ENCODE peak calls at places on chromosomes 13 and 19, in eight cellular contexts. G is HepG2; X is cardiac muscle cell; V is T follicular helper cell; R is C1 segment of cervical spinal cord; T is hippocampal formation; O is stimulated activated naive CD8-positive, alpha-beta T cell treated with anti-CD3 and anti-CD28 coated beads, Interleukin-15, amount 100 ng/mL, for 72 hours; N is gastrocnemius medialis. U is an unnamed sample.

GRCh38 chr13:48580886-48581285 is 48.0 kb upstream of the RCBTB2 start:
- DNase-seq in X (no peak), N (no peak), T (no peak), V (no peak), G (no peak), R (no peak), O (no peak), U (no peak)

GRCh38 chr19:47023448-47023794 is 3.8 kb downstream of the NPAS1 start:
- DNase-seq in X (no peak), O (no peak), V (no peak), R (no peak), G (no peak), T (no peak), N (no peak), U (no peak)

GRCh38 chr19:42436006-42436405 is 6.7 kb downstream of the CXCL17 start:
- DNase-seq in O (no peak), X (no peak), N (no peak), G (peak), V (no peak), T (no peak), R (no peak), U (peak)

GRCh38 chr19:55368701-55369563 is 1.3 kb downstream of the IL11 start:
- DNase-seq in N (no peak), X (no peak), O (no peak), V (no peak), G (no peak), T (no peak), R (no peak), U (peak)

GRCh38 chr13:105063676-105064075 is 1471.8 kb downstream of the EFNB2 start:
- DNase-seq in V (no peak), R (no peak), G (no peak), X (no peak), T (no peak), N (no peak), O (no peak), U (no peak)

GRCh38 chr13:44508562-44509062 is 67.5 kb downstream of the TSC22D1 start:
- DNase-seq in X (no peak), N (no peak), G (no peak), T (no peak), R (no peak), V (no peak), O (no peak), U (no peak)

GRCh38 chr13:51557875-51558604 is 26.2 kb upstream of the WDFY2 start:
- DNase-seq in T (no peak), O (no peak), N (no peak), V (no peak), G (no peak), R (no peak), X (no peak), U (no peak)

GRCh38 chr19:38425810-38426466 is at the start of gene RASGRP4:
- DNase-seq in R (no peak), V (no peak), O (no peak), N (no peak), T (peak), G (no peak), X (no peak), U (no peak)

GRCh38 chr19:10068205-10068604 is 17.9 kb upstream of the SHFL start:
- DNase-seq in O (no peak), R (no peak), N (no peak), G (no peak), V (no peak), T (no peak), X (no peak), U (no peak)

U was measured in upper lobe of left lung.